ENCODE peak calls at places on chromosomes 6 and 20, in seven cellular contexts. R is A549, E is K562, P is transverse colon, Y is SK-N-SH, T is H1, U is sigmoid colon. K is an unnamed sample.

GRCh38 chr20:58634818-58635665 is 16.0 kb upstream of the STX16 start:
- DNase-seq in U (peak; percentile 66), P (no peak), E (peak; percentile 60), Y (no peak), R (no peak), T (no peak), K (peak; percentile 57)

GRCh38 chr6:144434308-144434990 is 149.3 kb downstream of the UTRN start:
- DNase-seq in T (no peak), U (no peak), P (no peak), E (no peak), R (no peak), Y (no peak), K (no peak)

GRCh38 chr20:32976746-32977145 is 27.5 kb downstream of the SUN5 start:
- DNase-seq in P (no peak), T (no peak), E (no peak), R (no peak), Y (no peak), U (no peak), K (no peak)

GRCh38 chr6:69942485-69942884 is 76.1 kb downstream of the COL19A1 start:
- DNase-seq in T (no peak), R (no peak), P (no peak), U (no peak), E (no peak), Y (no peak), K (no peak)

GRCh38 chr6:43865947-43866346 is 95.9 kb downstream of the VEGFA start:
- DNase-seq in P (no peak), U (no peak), T (no peak), E (no peak), Y (no peak), R (no peak), K (no peak)

GRCh38 chr20:50895111-50895830 is 36.0 kb downstream of the ADNP start:
- DNase-seq in Y (no peak), P (no peak), T (no peak), R (no peak), E (no peak), U (no peak), K (no peak)

GRCh38 chr6:10151144-10151915 is 263.5 kb downstream of the TFAP2A start:
- DNase-seq in R (no peak), Y (no peak), T (no peak), P (no peak), U (no peak), E (no peak), K (no peak)

GRCh38 chr20:61929971-61930666 is 135.6 kb downstream of the TAF4 start:
- DNase-seq in R (no peak), E (no peak), U (no peak), T (peak; percentile 40), P (no peak), Y (no peak), K (no peak)

GRCh38 chr6:112016335-112016734 is 37.6 kb upstream of the CCN6 start:
- DNase-seq in P (no peak), U (no peak), R (no peak), Y (no peak), T (no peak), E (no peak), K (no peak)

GRCh38 chr6:121449331-121449730 is 13.9 kb downstream of the GJA1 start:
- DNase-seq in U (no peak), E (no peak), R (no peak), T (no peak), Y (no peak), P (no peak), K (no peak)

GRCh38 chr20:15854871-15855270 is 718.4 kb downstream of the KIF16B start:
- DNase-seq in Y (no peak), T (no peak), E (no peak), P (no peak), R (no peak), U (no peak), K (no peak)

GRCh38 chr6:85362652-85363310 is 87.1 kb upstream of the NT5E start:
- DNase-seq in E (no peak), P (no peak), T (no peak), R (no peak), U (no peak), Y (no peak), K (no peak)

GRCh38 chr6:85363870-85364269 is 86.0 kb upstream of the NT5E start:
- DNase-seq in U (no peak), E (no peak), Y (no peak), R (no peak), P (no peak), T (no peak), K (no peak)

GRCh38 chr6:85360794-85361642 is 88.9 kb upstream of the NT5E start:
- DNase-seq in E (no peak), R (peak; percentile 88), U (no peak), P (peak; percentile 11), T (no peak), Y (no peak), K (no peak)

GRCh38 chr6:85361643-85362014 is 88.3 kb upstream of the NT5E start:
- DNase-seq in R (no peak), E (no peak), T (no peak), U (no peak), P (no peak), Y (no peak), K (peak; percentile 22)

DNA sequence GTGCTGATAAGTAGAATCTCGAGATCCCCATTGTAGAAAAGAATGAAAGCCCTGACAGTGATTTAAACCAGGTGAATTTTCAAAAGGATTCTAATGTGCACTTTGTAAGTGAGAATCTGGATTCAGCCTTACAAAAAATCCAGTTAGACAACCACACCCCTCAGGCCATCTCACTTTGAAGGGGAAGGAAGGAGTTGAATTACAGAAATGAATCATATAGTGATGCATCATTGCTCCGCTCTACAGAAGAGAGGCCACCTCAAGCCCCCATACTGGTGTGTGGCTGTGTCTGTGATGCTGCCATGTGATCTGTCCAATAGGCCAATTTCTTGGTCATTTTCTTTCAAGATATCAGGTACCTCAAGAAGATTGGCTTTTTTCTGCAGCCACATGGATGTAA is 85.5 kb upstream of the NT5E start:
- DNase-seq in R (peak; percentile 36), E (no peak), Y (no peak), U (no peak), P (no peak), T (no peak), K (no peak)
- TF ChIP-seq EP300 in R (no peak), E (no peak), Y (peak; percentile 41), U (no peak), P (no peak), T (no peak), K (no peak)

GRCh38 chr20:37095609-37096414 is at the start of gene RBL1:
- DNase-seq in T (peak; percentile 95), P (peak; percentile 85), U (peak; percentile 86), R (peak; percentile 95), Y (peak; percentile 88), E (peak; percentile 85), K (peak; percentile 81)
- TF ChIP-seq EP300 in T (no peak), P (no peak), U (no peak), R (no peak), Y (peak; percentile 29), E (no peak), K (no peak)

GRCh38 chr20:54123587-54124180 is 50.1 kb downstream of the CYP24A1 start:
- DNase-seq in E (no peak), P (peak; percentile 79), T (peak; percentile 51), R (peak; percentile 100), Y (no peak), U (no peak), K (no peak)
- TF ChIP-seq EP300 in E (no peak), P (no peak), T (peak; percentile 52), R (peak; percentile 100), Y (no peak), U (no peak), K (no peak)

GRCh38 chr6:27605401-27606342 is 132.8 kb upstream of the ZNF184 start:
- DNase-seq in Y (no peak), E (peak; percentile 66), R (peak; percentile 91), U (no peak), P (no peak), T (peak; percentile 95), K (no peak)
- TF ChIP-seq EP300 in Y (no peak), E (peak; percentile 84), R (no peak), U (no peak), P (no peak), T (no peak), K (no peak)

DNA sequence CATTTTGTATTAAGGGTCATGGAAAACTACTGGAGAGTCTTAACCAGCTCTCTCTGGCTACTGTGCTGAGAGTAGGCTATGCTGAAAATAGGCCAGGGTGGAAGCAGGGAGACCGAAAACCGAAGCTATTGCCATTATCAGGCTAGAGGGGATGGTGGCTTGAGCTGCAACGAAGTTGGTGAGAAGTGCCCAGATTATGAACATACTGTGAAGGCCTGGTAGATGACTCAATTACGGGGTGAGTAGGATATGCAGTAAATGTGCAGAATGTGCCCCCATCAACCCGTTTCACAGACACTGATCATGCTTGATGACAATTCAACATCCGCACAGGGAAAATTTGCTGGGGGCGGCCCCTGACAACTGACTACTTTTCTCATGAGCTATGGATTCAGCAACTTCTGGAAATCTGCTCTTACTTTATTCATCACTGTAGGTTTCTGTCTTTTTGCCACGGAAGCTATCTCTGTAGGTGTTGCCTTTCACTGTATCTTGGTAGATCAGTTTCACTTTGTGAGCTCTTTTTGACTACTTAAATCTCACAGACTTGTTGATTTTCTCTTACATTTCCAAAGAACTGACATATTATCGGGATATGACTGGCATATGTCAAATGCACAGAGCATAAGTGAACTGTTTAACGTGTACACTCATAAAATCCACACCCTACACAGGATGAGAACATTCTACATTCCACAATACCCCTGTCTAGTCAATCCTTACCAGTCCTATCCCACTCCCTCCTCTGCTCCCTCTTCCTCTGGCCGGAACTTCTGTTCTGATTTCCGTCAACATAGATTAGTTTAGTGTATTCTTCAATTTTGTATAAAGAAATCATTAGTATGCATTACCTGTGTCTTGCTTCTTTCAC is 15.5 kb upstream of the MEP1A start:
- DNase-seq in Y (no peak), U (no peak), P (no peak), E (no peak), R (no peak), T (no peak), K (no peak)
- TF ChIP-seq EP300 in Y (no peak), U (no peak), P (no peak), E (no peak), R (no peak), T (no peak), K (no peak)